ENCODE peak calls at places on chromosomes 13 and 19, in seven cellular contexts. Q is lower leg skin, D is neural crest cell, O is HepG2, A is GM13977, T is esophagus squamous epithelium, J is GM12878. Y is an unnamed sample.

GRCh38 chr13:67117010-67117550 is 113.1 kb downstream of the PCDH9 start:
- DNase-seq in T (no peak), D (no peak), A (no peak), Q (no peak), J (no peak), O (no peak), Y (no peak)

GRCh38 chr13:66864627-66865026 is 365.5 kb downstream of the PCDH9 start:
- DNase-seq in T (no peak), O (no peak), J (no peak), A (no peak), D (no peak), Q (no peak), Y (no peak)

GRCh38 chr19:28643284-28643683 is 569.7 kb downstream of the UQCRFS1 start:
- DNase-seq in J (no peak), T (no peak), Q (no peak), D (no peak), O (no peak), A (no peak), Y (no peak)

GRCh38 chr13:39751805-39752204 is 96.3 kb downstream of the COG6 start:
- DNase-seq in A (no peak), Q (no peak), D (no peak), J (no peak), O (no peak), T (no peak), Y (no peak)

GRCh38 chr19:7993560-7993959 is 11.9 kb downstream of the ELAVL1 start:
- DNase-seq in T (no peak), O (no peak), J (no peak), Q (no peak), D (no peak), A (no peak), Y (no peak)

GRCh38 chr13:68190826-68191225 is 960.7 kb upstream of the PCDH9 start:
- DNase-seq in O (peak), J (no peak), D (no peak), T (no peak), A (no peak), Q (peak), Y (peak)

GRCh38 chr19:21593934-21594844 is 88.8 kb downstream of the ZNF429 start:
- DNase-seq in T (no peak), O (no peak), J (no peak), A (no peak), D (no peak), Q (no peak), Y (no peak)

GRCh38 chr13:113468461-113469147 is 15.3 kb upstream of the ADPRHL1 start:
- DNase-seq in T (no peak), Q (no peak), A (no peak), O (no peak), D (peak), J (no peak), Y (no peak)

DNA sequence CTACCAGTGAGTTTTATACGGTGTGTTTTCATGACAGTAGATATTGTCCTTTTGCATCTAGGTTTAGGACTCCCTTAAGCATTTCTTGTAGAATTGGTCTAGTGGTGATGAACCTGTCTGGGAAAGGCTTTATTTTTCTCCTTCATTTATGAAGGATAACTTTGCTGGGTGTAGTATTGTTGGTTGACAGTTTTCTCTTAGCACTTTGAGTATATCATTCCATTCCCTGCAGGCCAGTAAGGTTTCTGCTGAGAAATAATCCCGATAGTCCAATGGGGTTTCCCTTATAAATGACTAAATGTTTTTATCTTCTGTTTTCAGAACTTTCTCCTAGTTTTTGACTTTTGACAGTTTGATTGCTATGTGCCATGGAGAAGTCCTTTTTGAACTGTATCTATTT is 57.2 kb downstream of the DNAJC3 start:
- DNase-seq in J (no peak), T (no peak), A (no peak), D (no peak), O (no peak), Q (no peak), Y (no peak)
- TF ChIP-seq CTCF in J (no peak), T (no peak), A (no peak), D (no peak), O (no peak), Q (no peak), Y (no peak)

GRCh38 chr19:11090264-11091032 is 1.2 kb downstream of the LDLR start:
- DNase-seq in D (peak), O (peak), A (peak), T (peak), J (peak), Q (peak), Y (peak)
- TF ChIP-seq CTCF in D (no peak), O (peak), A (no peak), T (no peak), J (no peak), Q (no peak), Y (no peak)

GRCh38 chr19:50325310-50326100 is 3.7 kb downstream of the KCNC3 start:
- DNase-seq in D (peak), Q (peak), T (no peak), A (peak), J (no peak), O (peak), Y (peak)
- TF ChIP-seq CTCF in D (no peak), Q (no peak), T (no peak), A (no peak), J (no peak), O (no peak), Y (no peak)

GRCh38 chr19:56508282-56508778 is 675 bp downstream of the ZNF471 start:
- DNase-seq in J (no peak), A (peak), D (no peak), O (no peak), Q (no peak), T (no peak), Y (no peak)
- TF ChIP-seq CTCF in J (no peak), A (no peak), D (no peak), O (no peak), Q (no peak), T (no peak), Y (no peak)

DNA sequence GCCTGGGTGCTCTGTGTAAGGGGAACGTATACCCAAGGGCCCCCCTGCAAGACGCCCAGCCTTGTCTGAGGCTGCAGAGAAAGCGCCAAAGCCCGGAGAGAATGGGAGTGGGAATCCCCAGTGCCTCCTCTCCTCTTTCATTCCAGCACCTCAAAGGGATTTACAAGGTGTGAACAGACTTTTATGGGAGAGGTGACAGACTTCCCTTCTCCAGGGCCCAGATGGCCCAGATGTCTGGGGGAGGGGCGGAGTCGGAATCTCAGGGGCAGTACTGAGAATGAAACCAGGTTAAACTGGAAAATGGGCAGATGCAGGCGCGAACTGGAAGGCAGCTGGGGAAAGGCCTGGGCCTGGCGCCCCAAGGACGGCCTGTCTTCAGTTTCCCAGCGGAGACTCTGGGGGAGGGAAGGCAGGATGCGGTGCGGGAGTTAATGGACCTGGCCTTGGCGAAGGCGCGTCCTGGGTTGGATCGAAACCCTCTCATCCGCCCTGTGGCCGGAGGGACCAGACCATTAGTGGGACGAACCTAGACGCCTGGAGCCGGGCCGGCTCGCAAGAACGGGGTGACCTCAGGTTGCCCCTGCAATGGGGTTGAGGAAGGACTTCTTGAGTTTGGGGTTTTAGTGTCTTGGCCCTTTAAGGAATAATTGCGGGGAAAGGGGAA is 622 bp upstream of the TRIP10 start:
- DNase-seq in J (no peak), A (no peak), D (no peak), T (no peak), O (no peak), Q (peak), Y (no peak)
- TF ChIP-seq CTCF in J (no peak), A (no peak), D (no peak), T (no peak), O (no peak), Q (peak), Y (no peak)

GRCh38 chr19:32406161-32407003 is 812 bp downstream of the DPY19L3 start:
- DNase-seq in O (no peak), J (no peak), T (no peak), D (no peak), A (no peak), Q (peak), Y (no peak)
- TF ChIP-seq CTCF in O (no peak), J (no peak), T (no peak), D (no peak), A (no peak), Q (no peak), Y (no peak)

GRCh38 chr19:38384209-38385027 is 3.4 kb downstream of the GGN start:
- DNase-seq in O (peak), J (no peak), Q (no peak), D (no peak), A (no peak), T (no peak), Y (no peak)
- TF ChIP-seq CTCF in O (peak), J (no peak), Q (no peak), D (peak), A (no peak), T (no peak), Y (peak)

DNA sequence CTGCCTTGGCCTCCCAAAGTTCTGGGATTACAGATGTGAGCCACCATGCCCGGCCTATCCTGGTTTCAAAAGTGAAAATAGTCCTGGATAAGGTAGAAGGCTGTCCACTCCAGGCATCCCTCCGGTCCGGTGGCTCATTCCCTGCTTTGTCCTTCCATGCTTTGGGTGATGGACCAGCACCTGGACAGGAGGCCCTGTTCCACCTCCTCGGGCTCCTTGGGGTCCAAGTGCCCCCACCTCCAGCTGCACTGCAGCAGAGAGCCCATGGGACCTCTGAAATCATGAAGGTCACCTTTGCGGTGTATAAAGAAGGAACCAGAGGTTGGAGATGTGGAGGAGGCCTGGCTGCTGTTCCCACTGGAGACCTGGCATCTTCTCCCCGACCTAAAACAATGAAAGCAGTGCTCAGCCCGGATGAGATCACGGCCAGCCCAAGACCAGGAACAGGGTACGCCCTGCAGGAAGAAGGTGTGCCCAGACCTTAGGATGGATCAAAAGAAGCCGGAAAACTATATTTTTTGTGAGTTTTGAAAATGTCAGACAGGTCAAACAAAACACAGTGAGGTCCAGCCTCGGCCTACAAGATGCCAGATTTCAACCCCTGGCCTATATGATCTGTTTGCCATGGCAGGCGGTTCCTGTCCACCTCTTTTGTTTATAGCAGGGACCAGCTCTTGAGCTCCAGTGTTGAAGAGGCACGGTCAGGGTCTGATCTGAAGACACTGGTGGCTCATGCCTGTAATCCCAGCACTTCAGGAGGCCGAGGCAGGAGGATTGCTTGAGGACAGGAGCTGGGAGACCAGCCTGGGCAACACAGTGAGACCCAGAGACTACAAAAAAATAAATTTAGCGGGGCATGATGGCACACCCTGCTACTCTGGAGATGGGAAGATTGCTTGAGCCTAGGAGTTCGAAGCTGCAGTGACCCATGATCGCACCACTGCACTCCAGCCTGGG is 5.8 kb downstream of the LSR start:
- DNase-seq in O (no peak), T (no peak), D (no peak), J (no peak), Q (peak), A (no peak), Y (no peak)
- TF ChIP-seq CTCF in O (no peak), T (no peak), D (no peak), J (no peak), Q (no peak), A (no peak), Y (no peak)

GRCh38 chr19:41930926-41931592 is 2.8 kb upstream of the ERFL start:
- DNase-seq in O (no peak), J (no peak), D (no peak), A (no peak), Q (no peak), T (no peak), Y (no peak)
- TF ChIP-seq CTCF in O (peak), J (peak), D (peak), A (peak), Q (no peak), T (no peak), Y (no peak)

GRCh38 chr19:18281082-18282020 is at the start of gene JUND:
- DNase-seq in J (peak), T (peak), O (peak), D (peak), Q (peak), A (peak), Y (peak)

GRCh38 chr19:18280247-18281081 is 958 bp downstream of the JUND start:
- DNase-seq in Q (peak), T (peak), J (no peak), D (peak), O (peak), A (peak), Y (peak)

GRCh38 chr19:18282788-18283141 is 1.3 kb upstream of the JUND start:
- DNase-seq in O (peak), A (no peak), Q (no peak), J (no peak), T (no peak), D (no peak), Y (no peak)

GRCh38 chr19:18283338-18283737 is 1.9 kb upstream of the JUND start:
- DNase-seq in D (no peak), Q (no peak), J (no peak), A (no peak), O (no peak), T (no peak), Y (no peak)

DNA sequence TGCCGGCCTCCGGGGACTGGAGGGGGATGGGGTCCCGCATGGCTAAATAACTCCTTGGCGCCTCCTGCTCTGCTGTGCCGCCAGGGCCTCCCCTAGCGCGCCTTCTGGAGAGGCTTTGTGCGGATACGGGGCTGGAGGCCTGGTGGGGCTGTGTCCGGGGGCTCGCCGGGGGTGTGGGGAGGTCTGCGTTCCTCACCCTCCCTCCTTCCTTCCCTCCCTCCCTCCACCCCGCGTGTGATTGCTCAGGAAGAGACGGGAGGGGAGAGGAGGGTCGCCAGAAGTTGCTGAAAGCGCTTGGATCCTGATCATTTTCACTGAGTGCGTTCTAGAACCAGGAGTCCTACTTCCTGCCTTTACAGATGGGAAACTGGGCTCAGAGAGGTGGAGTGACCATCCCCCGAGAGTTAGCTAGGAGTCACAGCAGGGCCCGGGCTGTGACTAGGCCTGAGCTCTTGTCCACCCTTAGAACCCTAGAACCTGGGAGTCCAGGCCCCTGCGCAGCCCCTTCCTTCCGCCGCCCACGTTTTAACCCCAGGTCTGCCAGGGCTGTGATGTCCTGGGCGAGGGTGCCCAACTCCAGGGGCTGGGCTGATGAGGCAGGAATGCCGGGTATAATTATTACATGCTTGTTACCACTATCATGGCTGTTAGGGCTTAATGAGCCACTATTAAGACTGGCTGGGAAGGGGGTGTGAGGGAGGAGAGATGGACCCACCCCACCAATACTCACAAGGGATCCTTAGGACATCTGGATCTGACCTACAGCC is 782 bp upstream of the JUND start:
- DNase-seq in O (peak), D (no peak), T (peak), A (no peak), Q (no peak), J (no peak), Y (peak)
- TF ChIP-seq CTCF in O (no peak), D (peak), T (no peak), A (no peak), Q (no peak), J (no peak), Y (no peak)